ENCODE peak calls at places on chromosomes 2 and 18, in five cellular contexts. One of them, this sample, is unnamed.
A peak's percentile ranks its signal among the peaks of the same experiment; 100 is the strongest.

GRCh38 chr2:150133623-150134022 is 353.8 kb downstream of the RND3 start:
- DNase-seq in effector memory CD4-positive, alpha-beta T cell: no peak
- DNase-seq in NCI-H1417: peak; percentile 6
- DNase-seq in activated CD8-positive, alpha-beta memory T cell treated with anti-CD3 and anti-CD28 coated beads for 48 hours: no peak
- DNase-seq in stimulated activated CD8-positive, alpha-beta memory T cell treated with anti-CD3 and anti-CD28 coated beads, Interleukin-7, amount 100 ng/mL, for 1 hour: no peak
- DNase-seq in this sample: no peak

GRCh38 chr18:67318651-67319050 is 197.9 kb downstream of the DSEL start:
- DNase-seq in NCI-H1417: no peak
- DNase-seq in stimulated activated CD8-positive, alpha-beta memory T cell treated with anti-CD3 and anti-CD28 coated beads, Interleukin-7, amount 100 ng/mL, for 1 hour: no peak
- DNase-seq in activated CD8-positive, alpha-beta memory T cell treated with anti-CD3 and anti-CD28 coated beads for 48 hours: no peak
- DNase-seq in effector memory CD4-positive, alpha-beta T cell: no peak
- DNase-seq in this sample: no peak

GRCh38 chr2:59383473-59383872 is 1142.3 kb upstream of the FANCL start:
- DNase-seq in effector memory CD4-positive, alpha-beta T cell: no peak
- DNase-seq in NCI-H1417: peak; percentile 94
- DNase-seq in stimulated activated CD8-positive, alpha-beta memory T cell treated with anti-CD3 and anti-CD28 coated beads, Interleukin-7, amount 100 ng/mL, for 1 hour: no peak
- DNase-seq in activated CD8-positive, alpha-beta memory T cell treated with anti-CD3 and anti-CD28 coated beads for 48 hours: no peak
- DNase-seq in this sample: no peak

GRCh38 chr2:241950413-241950863 is 80.9 kb downstream of the RTP5 start:
- DNase-seq in effector memory CD4-positive, alpha-beta T cell: no peak
- DNase-seq in NCI-H1417: no peak
- DNase-seq in stimulated activated CD8-positive, alpha-beta memory T cell treated with anti-CD3 and anti-CD28 coated beads, Interleukin-7, amount 100 ng/mL, for 1 hour: no peak
- DNase-seq in activated CD8-positive, alpha-beta memory T cell treated with anti-CD3 and anti-CD28 coated beads for 48 hours: no peak
- DNase-seq in this sample: no peak

GRCh38 chr2:28608829-28609400 is 113.1 kb downstream of the PLB1 start:
- DNase-seq in NCI-H1417: no peak
- DNase-seq in effector memory CD4-positive, alpha-beta T cell: no peak
- DNase-seq in stimulated activated CD8-positive, alpha-beta memory T cell treated with anti-CD3 and anti-CD28 coated beads, Interleukin-7, amount 100 ng/mL, for 1 hour: no peak
- DNase-seq in activated CD8-positive, alpha-beta memory T cell treated with anti-CD3 and anti-CD28 coated beads for 48 hours: no peak
- DNase-seq in this sample: no peak

GRCh38 chr2:46552528-46552927 is 73.2 kb downstream of the TMEM247 start:
- DNase-seq in effector memory CD4-positive, alpha-beta T cell: no peak
- DNase-seq in stimulated activated CD8-positive, alpha-beta memory T cell treated with anti-CD3 and anti-CD28 coated beads, Interleukin-7, amount 100 ng/mL, for 1 hour: no peak
- DNase-seq in NCI-H1417: no peak
- DNase-seq in activated CD8-positive, alpha-beta memory T cell treated with anti-CD3 and anti-CD28 coated beads for 48 hours: no peak
- DNase-seq in this sample: no peak

GRCh38 chr2:237967463-237967871 is 653 bp downstream of the UBE2F start:
- DNase-seq in stimulated activated CD8-positive, alpha-beta memory T cell treated with anti-CD3 and anti-CD28 coated beads, Interleukin-7, amount 100 ng/mL, for 1 hour: no peak
- DNase-seq in activated CD8-positive, alpha-beta memory T cell treated with anti-CD3 and anti-CD28 coated beads for 48 hours: no peak
- DNase-seq in effector memory CD4-positive, alpha-beta T cell: no peak
- DNase-seq in NCI-H1417: peak; percentile 31
- DNase-seq in this sample: peak; percentile 64

GRCh38 chr2:26588576-26588975 is 52.6 kb downstream of the CIB4 start:
- DNase-seq in activated CD8-positive, alpha-beta memory T cell treated with anti-CD3 and anti-CD28 coated beads for 48 hours: no peak
- DNase-seq in effector memory CD4-positive, alpha-beta T cell: no peak
- DNase-seq in NCI-H1417: peak; percentile 46
- DNase-seq in stimulated activated CD8-positive, alpha-beta memory T cell treated with anti-CD3 and anti-CD28 coated beads, Interleukin-7, amount 100 ng/mL, for 1 hour: no peak
- DNase-seq in this sample: no peak

GRCh38 chr2:34012728-34013302 is 413.7 kb upstream of the FAM98A start:
- DNase-seq in effector memory CD4-positive, alpha-beta T cell: no peak
- DNase-seq in stimulated activated CD8-positive, alpha-beta memory T cell treated with anti-CD3 and anti-CD28 coated beads, Interleukin-7, amount 100 ng/mL, for 1 hour: no peak
- DNase-seq in activated CD8-positive, alpha-beta memory T cell treated with anti-CD3 and anti-CD28 coated beads for 48 hours: no peak
- DNase-seq in NCI-H1417: peak; percentile 66
- DNase-seq in this sample: no peak

GRCh38 chr2:127640082-127641072 is 5.6 kb upstream of the GPR17 start:
- DNase-seq in stimulated activated CD8-positive, alpha-beta memory T cell treated with anti-CD3 and anti-CD28 coated beads, Interleukin-7, amount 100 ng/mL, for 1 hour: no peak
- DNase-seq in effector memory CD4-positive, alpha-beta T cell: no peak
- DNase-seq in NCI-H1417: peak; percentile 9
- DNase-seq in activated CD8-positive, alpha-beta memory T cell treated with anti-CD3 and anti-CD28 coated beads for 48 hours: no peak
- DNase-seq in this sample: no peak

GRCh38 chr2:234961784-234962183 is 10.0 kb downstream of the SH3BP4 start:
- DNase-seq in stimulated activated CD8-positive, alpha-beta memory T cell treated with anti-CD3 and anti-CD28 coated beads, Interleukin-7, amount 100 ng/mL, for 1 hour: no peak
- DNase-seq in effector memory CD4-positive, alpha-beta T cell: no peak
- DNase-seq in activated CD8-positive, alpha-beta memory T cell treated with anti-CD3 and anti-CD28 coated beads for 48 hours: no peak
- DNase-seq in NCI-H1417: no peak
- DNase-seq in this sample: no peak

GRCh38 chr2:182715121-182715895 is 749 bp upstream of the DNAJC10 start:
- DNase-seq in NCI-H1417: peak; percentile 77
- DNase-seq in effector memory CD4-positive, alpha-beta T cell: no peak
- DNase-seq in activated CD8-positive, alpha-beta memory T cell treated with anti-CD3 and anti-CD28 coated beads for 48 hours: no peak
- DNase-seq in stimulated activated CD8-positive, alpha-beta memory T cell treated with anti-CD3 and anti-CD28 coated beads, Interleukin-7, amount 100 ng/mL, for 1 hour: no peak
- DNase-seq in this sample: no peak

GRCh38 chr18:58911766-58912165 is 47.1 kb downstream of the ZNF532 start:
- DNase-seq in activated CD8-positive, alpha-beta memory T cell treated with anti-CD3 and anti-CD28 coated beads for 48 hours: no peak
- DNase-seq in NCI-H1417: no peak
- DNase-seq in effector memory CD4-positive, alpha-beta T cell: no peak
- DNase-seq in stimulated activated CD8-positive, alpha-beta memory T cell treated with anti-CD3 and anti-CD28 coated beads, Interleukin-7, amount 100 ng/mL, for 1 hour: no peak
- DNase-seq in this sample: no peak

GRCh38 chr2:127683766-127684165 is 8.4 kb upstream of the LIMS2 start:
- DNase-seq in stimulated activated CD8-positive, alpha-beta memory T cell treated with anti-CD3 and anti-CD28 coated beads, Interleukin-7, amount 100 ng/mL, for 1 hour: no peak
- DNase-seq in activated CD8-positive, alpha-beta memory T cell treated with anti-CD3 and anti-CD28 coated beads for 48 hours: no peak
- DNase-seq in NCI-H1417: no peak
- DNase-seq in effector memory CD4-positive, alpha-beta T cell: no peak
- DNase-seq in this sample: no peak

GRCh38 chr2:219453691-219454131 is 19.1 kb downstream of the SPEG start:
- DNase-seq in effector memory CD4-positive, alpha-beta T cell: no peak
- DNase-seq in stimulated activated CD8-positive, alpha-beta memory T cell treated with anti-CD3 and anti-CD28 coated beads, Interleukin-7, amount 100 ng/mL, for 1 hour: no peak
- DNase-seq in activated CD8-positive, alpha-beta memory T cell treated with anti-CD3 and anti-CD28 coated beads for 48 hours: no peak
- DNase-seq in NCI-H1417: peak; percentile 34
- DNase-seq in this sample: no peak

GRCh38 chr2:27217173-27218121 is at the start of gene CAD:
- DNase-seq in stimulated activated CD8-positive, alpha-beta memory T cell treated with anti-CD3 and anti-CD28 coated beads, Interleukin-7, amount 100 ng/mL, for 1 hour: peak; percentile 71
- DNase-seq in activated CD8-positive, alpha-beta memory T cell treated with anti-CD3 and anti-CD28 coated beads for 48 hours: peak; percentile 60
- DNase-seq in NCI-H1417: peak; percentile 95
- DNase-seq in effector memory CD4-positive, alpha-beta T cell: peak; percentile 72
- DNase-seq in this sample: peak; percentile 74

GRCh38 chr2:55112229-55113016 is 62.2 kb upstream of the RTN4 start:
- DNase-seq in stimulated activated CD8-positive, alpha-beta memory T cell treated with anti-CD3 and anti-CD28 coated beads, Interleukin-7, amount 100 ng/mL, for 1 hour: no peak
- DNase-seq in NCI-H1417: peak; percentile 44
- DNase-seq in effector memory CD4-positive, alpha-beta T cell: no peak
- DNase-seq in activated CD8-positive, alpha-beta memory T cell treated with anti-CD3 and anti-CD28 coated beads for 48 hours: no peak
- DNase-seq in this sample: no peak

GRCh38 chr2:117257369-117257768 is 557.1 kb upstream of the DDX18 start:
- DNase-seq in effector memory CD4-positive, alpha-beta T cell: no peak
- DNase-seq in NCI-H1417: no peak
- DNase-seq in stimulated activated CD8-positive, alpha-beta memory T cell treated with anti-CD3 and anti-CD28 coated beads, Interleukin-7, amount 100 ng/mL, for 1 hour: no peak
- DNase-seq in activated CD8-positive, alpha-beta memory T cell treated with anti-CD3 and anti-CD28 coated beads for 48 hours: no peak
- DNase-seq in this sample: no peak

GRCh38 chr2:190657474-190658252 is 8.8 kb downstream of the NAB1 start:
- DNase-seq in effector memory CD4-positive, alpha-beta T cell: no peak
- DNase-seq in NCI-H1417: no peak
- DNase-seq in activated CD8-positive, alpha-beta memory T cell treated with anti-CD3 and anti-CD28 coated beads for 48 hours: no peak
- DNase-seq in stimulated activated CD8-positive, alpha-beta memory T cell treated with anti-CD3 and anti-CD28 coated beads, Interleukin-7, amount 100 ng/mL, for 1 hour: no peak
- DNase-seq in this sample: no peak

This sample was measured in stimulated activated effector memory CD8-positive, alpha-beta T cell treated with anti-CD3 and anti-CD28 coated beads, Interleukin-12 subunit alpha, Interleukin-12 subunit beta, amount 100 ng/mL, for 72 hours.